ENCODE peak calls at places on chromosomes 2 and 18, in five cellular contexts. B is astrocyte, X is upper lobe of left lung, Y is cardiac muscle cell, N is sigmoid colon. W is an unnamed sample.
A peak's percentile ranks its signal among the peaks of the same experiment; 100 is the strongest.

GRCh38 chr18:44079602-44080001 is 601.1 kb upstream of the SETBP1 start:
- DNase-seq in N (no peak), X (no peak), Y (no peak), B (peak; percentile 95), W (no peak)

GRCh38 chr2:75844651-75845050 is 133.9 kb upstream of the GCFC2 start:
- DNase-seq in B (peak; percentile 53), Y (no peak), X (no peak), N (no peak), W (no peak)

GRCh38 chr2:207166039-207166348 is 246 bp upstream of the KLF7 start:
- DNase-seq in X (peak; percentile 100), N (peak; percentile 100), Y (peak; percentile 99), B (peak; percentile 99), W (peak; percentile 99)

GRCh38 chr2:107392241-107392704 is 434.4 kb upstream of the RGPD4 start:
- DNase-seq in N (no peak), B (no peak), X (peak; percentile 78), Y (no peak), W (no peak)

GRCh38 chr18:36993068-36993467 is 164.1 kb downstream of the KIAA1328 start:
- DNase-seq in B (peak; percentile 53), Y (no peak), X (no peak), N (no peak), W (no peak)

GRCh38 chr2:164739966-164740365 is 101.7 kb downstream of the COBLL1 start:
- DNase-seq in Y (no peak), B (peak; percentile 69), X (no peak), N (no peak), W (no peak)

GRCh38 chr2:143075711-143076110 is 53.5 kb upstream of the ARHGAP15 start:
- DNase-seq in X (no peak), Y (no peak), B (no peak), N (no peak), W (no peak)

GRCh38 chr2:54259413-54260240 is 3.6 kb upstream of the TSPYL6 start:
- DNase-seq in N (no peak), Y (no peak), X (no peak), B (no peak), W (no peak)

GRCh38 chr18:66838340-66838987 is 234.6 kb upstream of the CDH19 start:
- DNase-seq in N (no peak), X (no peak), B (no peak), Y (no peak), W (no peak)

GRCh38 chr2:122007577-122007976 is 252.1 kb downstream of the TSN start:
- DNase-seq in Y (peak; percentile 59), B (no peak), N (no peak), X (no peak), W (no peak)

GRCh38 chr2:11054783-11055751 is 100.2 kb upstream of the SLC66A3 start:
- DNase-seq in B (no peak), X (peak; percentile 38), N (no peak), Y (no peak), W (no peak)

GRCh38 chr2:128233790-128234395 is 84.8 kb downstream of the HS6ST1 start:
- DNase-seq in X (no peak), N (no peak), B (no peak), Y (no peak), W (no peak)
- H3K4me3 ChIP-seq in X (no peak overlapping the region), N (peak overlapping the region; percentile 71), B (peak overlapping the region; percentile 69), Y (no peak overlapping the region), W (peak overlapping the region; percentile 71)

GRCh38 chr2:101109451-101110140 is 41.6 kb downstream of the TBC1D8 start:
- DNase-seq in Y (peak; percentile 63), B (no peak), X (no peak), N (no peak), W (peak; percentile 79)
- H3K4me1 ChIP-seq in Y (peaks cover 46% of the 10 kb centered on the region), B (no peaks in the 10 kb centered on the region), X (peaks cover 44% of the 10 kb centered on the region), N (peaks cover 39% of the 10 kb centered on the region), W (peaks cover 29% of the 10 kb centered on the region)

GRCh38 chr2:71617266-71617665 is 163.9 kb downstream of the DYSF start:
- DNase-seq in Y (no peak), X (no peak), N (no peak), B (no peak), W (no peak)

GRCh38 chr2:71620851-71621251 is 167.5 kb downstream of the DYSF start:
- DNase-seq in X (no peak), Y (no peak), N (no peak), B (no peak), W (no peak)

GRCh38 chr2:71619230-71619741 is 165.9 kb downstream of the DYSF start:
- DNase-seq in N (peak; percentile 54), X (peak; percentile 44), Y (no peak), B (no peak), W (no peak)

GRCh38 chr2:71620116-71620515 is 166.8 kb downstream of the DYSF start:
- DNase-seq in Y (no peak), X (no peak), N (peak; percentile 56), B (no peak), W (no peak)

GRCh38 chr2:71618327-71619113 is 165.2 kb downstream of the DYSF start:
- DNase-seq in B (no peak), Y (peak; percentile 46), N (peak; percentile 57), X (peak; percentile 49), W (no peak)
- H3K4me3 ChIP-seq in B (no peak overlapping the region), Y (no peak overlapping the region), N (no peak overlapping the region), X (no peak overlapping the region), W (no peak overlapping the region)

DNA sequence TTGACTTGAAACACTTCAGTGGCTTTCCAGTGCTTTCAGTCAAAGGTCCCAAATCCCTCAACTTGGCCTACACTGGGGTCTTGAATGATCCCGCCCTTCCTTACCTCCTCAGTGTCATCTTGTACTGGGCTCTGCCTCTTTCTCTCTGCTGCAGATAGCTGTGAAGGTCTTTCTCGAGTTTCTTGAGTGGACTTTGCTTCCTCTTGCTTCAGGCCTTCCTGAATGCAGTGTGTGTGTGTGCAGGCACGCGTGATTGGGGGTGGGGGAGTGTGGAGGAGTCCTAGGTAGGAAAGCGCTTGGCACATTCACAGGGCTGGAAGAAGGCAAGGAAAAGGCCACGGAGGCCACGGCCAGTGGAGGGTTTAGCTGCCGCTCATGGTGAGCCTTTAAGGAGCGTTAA is 5.5 kb downstream of the RALB start:
- DNase-seq in B (no peak), N (no peak), Y (no peak), X (no peak), W (no peak)
- H3K4me1 ChIP-seq in B (peaks cover 28% of the 10 kb centered on the region), N (peaks cover 10% of the 10 kb centered on the region), Y (no peaks in the 10 kb centered on the region), X (peaks cover 50% of the 10 kb centered on the region), W (no peaks in the 10 kb centered on the region)

GRCh38 chr2:134359367-134360081 is 105.7 kb downstream of the MGAT5 start:
- DNase-seq in X (no peak), Y (no peak), N (peak; percentile 60), B (peak; percentile 25), W (no peak)

GRCh38 chr2:134362751-134363150 is 108.9 kb downstream of the MGAT5 start:
- DNase-seq in B (no peak), Y (no peak), X (no peak), N (no peak), W (no peak)

GRCh38 chr2:134362152-134362653 is 108.3 kb downstream of the MGAT5 start:
- DNase-seq in B (no peak), X (no peak), N (no peak), Y (no peak), W (no peak)

GRCh38 chr2:134361648-134362047 is 107.8 kb downstream of the MGAT5 start:
- DNase-seq in Y (no peak), N (no peak), X (no peak), B (no peak), W (no peak)

DNA sequence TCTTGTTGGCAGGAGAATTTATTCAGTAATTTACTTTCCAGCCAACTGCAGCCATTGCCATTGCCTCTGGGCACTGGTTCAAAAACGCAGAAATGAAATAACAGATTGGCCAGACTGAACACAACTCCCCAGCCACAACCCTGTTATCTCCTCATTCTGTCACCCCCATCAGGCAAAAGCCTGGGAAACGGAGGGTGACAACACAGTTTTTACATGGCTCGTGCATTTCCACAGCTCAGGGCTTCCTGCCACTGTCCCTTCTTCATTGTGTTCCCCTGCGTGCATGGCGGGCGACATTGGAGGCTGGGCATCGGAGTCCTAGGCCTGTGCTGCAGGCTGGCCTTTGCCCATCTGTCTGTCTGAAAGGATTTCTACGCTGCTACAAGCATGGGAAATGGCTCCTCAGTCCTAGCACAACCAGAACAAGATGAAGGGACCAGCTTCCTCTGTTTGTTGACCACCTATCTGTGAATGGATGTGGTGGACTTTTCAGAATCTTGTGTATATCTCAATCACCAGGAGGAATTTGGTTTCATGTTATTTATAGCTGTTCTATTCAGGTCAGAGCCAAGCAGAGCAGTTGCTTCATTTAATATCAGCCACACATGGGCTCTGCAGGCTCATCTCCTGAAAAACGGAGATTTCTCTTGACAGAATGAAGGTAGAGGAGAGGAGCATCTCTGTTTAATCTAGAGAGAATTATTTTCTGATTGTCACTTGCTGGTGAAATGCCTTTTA is 107.0 kb downstream of the MGAT5 start:
- DNase-seq in X (peak; percentile 38), B (no peak), Y (no peak), N (no peak), W (no peak)
- H3K4me3 ChIP-seq in X (no peak overlapping the region), B (no peak overlapping the region), Y (no peak overlapping the region), N (no peak overlapping the region), W (no peak overlapping the region)

DNA sequence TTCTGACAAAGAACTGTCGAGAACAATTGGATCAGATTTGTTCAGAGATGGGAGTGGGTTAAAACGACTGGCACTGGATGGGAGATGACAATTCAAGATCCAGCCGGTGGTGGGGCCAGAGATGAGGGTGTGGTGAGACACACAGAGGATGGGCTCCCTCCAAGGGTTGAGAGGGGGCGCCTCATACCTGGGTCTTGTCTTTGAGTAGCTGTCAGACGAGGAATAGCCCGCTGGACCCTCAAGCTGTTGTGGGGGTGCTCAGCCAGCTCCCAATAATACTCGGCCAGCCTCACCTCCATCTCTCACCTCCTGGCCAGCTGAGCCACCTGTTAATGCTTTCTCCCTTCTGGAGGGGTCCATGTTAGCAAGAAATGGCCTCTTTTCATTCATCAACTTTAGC is 14.0 kb downstream of the INPP5D start:
- DNase-seq in B (no peak), N (no peak), X (no peak), Y (no peak), W (no peak)
- H3K4me1 ChIP-seq in B (no peaks in the 10 kb centered on the region), N (no peaks in the 10 kb centered on the region), X (peaks cover 31% of the 10 kb centered on the region), Y (peaks cover 4% of the 10 kb centered on the region), W (no peaks in the 10 kb centered on the region)

DNA sequence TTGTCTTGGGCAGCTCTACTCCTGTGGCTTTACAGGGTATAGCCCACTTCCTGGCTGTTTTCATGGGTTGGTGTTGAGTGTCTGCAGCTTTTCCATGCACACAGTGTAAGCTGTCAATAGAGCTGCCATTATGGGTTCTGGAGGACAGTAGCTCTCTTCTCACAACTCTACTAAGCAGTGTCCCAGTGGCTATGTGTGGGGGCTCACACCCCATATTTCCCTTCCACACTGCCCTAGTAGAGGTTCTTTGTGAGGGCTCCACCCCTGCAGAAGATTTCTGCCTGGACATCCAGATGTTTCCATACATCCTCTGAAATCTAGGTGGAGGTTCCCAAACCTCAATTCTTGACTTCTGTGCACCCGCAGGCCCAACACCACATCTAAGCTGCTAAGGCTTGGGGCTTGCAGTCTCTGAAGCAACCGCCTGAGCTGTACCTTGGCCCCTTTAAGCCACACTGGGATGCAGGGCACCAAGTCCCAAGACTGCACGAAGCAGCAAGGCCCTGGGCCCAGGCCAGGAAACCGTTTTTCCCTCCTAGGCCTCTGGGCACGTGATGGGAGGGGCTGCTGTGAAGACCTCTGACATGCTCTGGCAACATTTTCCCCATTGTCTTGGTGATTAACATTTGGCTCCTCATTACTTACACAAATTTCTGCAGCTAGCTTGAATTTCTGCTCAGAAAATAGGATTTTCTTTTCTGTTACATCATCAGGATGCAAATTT is 9.4 kb downstream of the ELAC1 start:
- DNase-seq in B (no peak), Y (no peak), X (no peak), N (no peak), W (no peak)
- H3K4me3 ChIP-seq in B (no peak overlapping the region), Y (no peak overlapping the region), X (no peak overlapping the region), N (no peak overlapping the region), W (no peak overlapping the region)

GRCh38 chr2:241801611-241802420 is 7.2 kb upstream of the NEU4 start:
- DNase-seq in X (peak; percentile 77), N (peak; percentile 56), B (no peak), Y (peak; percentile 38), W (no peak)
- H3K4me1 ChIP-seq in X (peaks cover 17% of the 10 kb centered on the region), N (peaks cover 14% of the 10 kb centered on the region), B (peaks cover 16% of the 10 kb centered on the region), Y (peaks cover 6% of the 10 kb centered on the region), W (no peaks in the 10 kb centered on the region)

GRCh38 chr2:78992807-78993517 is 32.5 kb upstream of the REG3G start:
- DNase-seq in X (peak; percentile 75), B (no peak), Y (peak; percentile 42), N (no peak), W (no peak)
- H3K4me3 ChIP-seq in X (no peak overlapping the region), B (no peak overlapping the region), Y (peak overlapping the region; percentile 28), N (peak overlapping the region; percentile 30), W (no peak overlapping the region)

W was measured in uterus.